ENCODE peak calls at places on chromosome 20, in ten cellular contexts. T is Right ventricle myocardium superior; O is stimulated activated CD4-positive, alpha-beta T cell treated with anti-CD3 and anti-CD28 coated beads, Interleukin-1b, Interleukin-23, amount 100 ng/mL, for 48 hours; S is COR-L47; E is hypothalamus; V is fibroblast of villous mesenchyme; X is effector CD4-positive, alpha-beta T cell; G is Calu3; U is germinal center; H is T-helper 17 cell. Q is an unnamed sample.

GRCh38 chr20:57040461-57040860 is 226.0 kb downstream of the BMP7 start:
- DNase-seq in T (no peak), O (no peak), S (no peak), E (no peak), V (no peak), X (no peak), G (no peak), U (no peak), H (no peak), Q (no peak)

GRCh38 chr20:2942439-2942838 is 69.2 kb downstream of the PTPRA start:
- DNase-seq in T (no peak), O (no peak), S (no peak), E (no peak), V (no peak), X (no peak), G (no peak), U (no peak), H (no peak), Q (no peak)

GRCh38 chr20:63504642-63505041 is 5.8 kb upstream of the EEF1A2 start:
- DNase-seq in T (no peak), O (no peak), S (no peak), E (no peak), V (no peak), X (no peak), G (no peak), U (no peak), H (no peak), Q (no peak)

GRCh38 chr20:59945731-59946130 is 5.5 kb downstream of the FAM217B start:
- DNase-seq in T (no peak), O (no peak), S (no peak), E (no peak), V (no peak), X (no peak), G (no peak), U (no peak), H (no peak), Q (no peak)

GRCh38 chr20:63706852-63707557 is 771 bp downstream of the ARFRP1 start:
- DNase-seq in T (peak), O (peak), S (no peak), E (no peak), V (peak), X (peak), G (peak), U (peak), H (peak), Q (peak)

GRCh38 chr20:17029698-17030097 is 197.1 kb upstream of the PCSK2 start:
- DNase-seq in T (no peak), O (no peak), S (no peak), E (no peak), V (no peak), X (no peak), G (no peak), U (no peak), H (no peak), Q (no peak)

GRCh38 chr20:36861875-36862801 is 13.8 kb upstream of the TLDC2 start:
- DNase-seq in T (peak), O (no peak), S (peak), E (peak), V (peak), X (no peak), G (no peak), U (no peak), H (no peak), Q (peak)

GRCh38 chr20:63224272-63225081 is 8.5 kb upstream of the YTHDF1 start:
- DNase-seq in T (peak), O (no peak), S (peak), E (no peak), V (peak), X (no peak), G (peak), U (no peak), H (no peak), Q (peak)

GRCh38 chr20:63466250-63466825 is 6.1 kb downstream of the KCNQ2 start:
- DNase-seq in T (no peak), O (no peak), S (no peak), E (no peak), V (no peak), X (no peak), G (no peak), U (no peak), H (no peak), Q (no peak)

GRCh38 chr20:51493346-51493791 is 49.1 kb downstream of the NFATC2 start:
- DNase-seq in T (no peak), O (peak), S (no peak), E (no peak), V (no peak), X (peak), G (no peak), U (no peak), H (no peak), Q (no peak)

GRCh38 chr20:18831830-18832229 is 18.2 kb downstream of the SCP2D1 start:
- DNase-seq in T (no peak), O (no peak), S (no peak), E (no peak), V (peak), X (no peak), G (no peak), U (no peak), H (no peak), Q (peak)

GRCh38 chr20:15836634-15837033 is 736.6 kb downstream of the KIF16B start:
- DNase-seq in T (no peak), O (no peak), S (no peak), E (no peak), V (no peak), X (no peak), G (no peak), U (no peak), H (no peak), Q (no peak)

GRCh38 chr20:21503345-21503744 is 10.5 kb downstream of the NKX2-2 start:
- DNase-seq in T (no peak), O (peak), S (no peak), E (no peak), V (no peak), X (no peak), G (no peak), U (no peak), H (no peak), Q (no peak)

GRCh38 chr20:40861427-40862008 is 167.1 kb upstream of the TOP1 start:
- DNase-seq in T (no peak), O (no peak), S (no peak), E (no peak), V (no peak), X (no peak), G (no peak), U (no peak), H (no peak), Q (no peak)

GRCh38 chr20:11235058-11235457 is 561.3 kb upstream of the JAG1 start:
- DNase-seq in T (no peak), O (no peak), S (no peak), E (no peak), V (peak), X (no peak), G (no peak), U (no peak), H (no peak), Q (peak)

GRCh38 chr20:59515013-59515905 is 89.1 kb upstream of the PHACTR3 start:
- DNase-seq in T (peak), O (peak), S (peak), E (peak), V (peak), X (no peak), G (peak), U (no peak), H (no peak), Q (peak)

GRCh38 chr20:46568570-46569129 is 18.2 kb upstream of the OCSTAMP start:
- DNase-seq in T (peak), O (no peak), S (peak), E (peak), V (peak), X (no peak), G (peak), U (no peak), H (no peak), Q (peak)

GRCh38 chr20:48760403-48760889 is 67.4 kb downstream of the PREX1 start:
- DNase-seq in T (no peak), O (peak), S (no peak), E (no peak), V (peak), X (peak), G (peak), U (peak), H (peak), Q (no peak)

GRCh38 chr20:52484438-52484837 is 292.9 kb upstream of the ZFP64 start:
- DNase-seq in T (no peak), O (no peak), S (no peak), E (no peak), V (peak), X (no peak), G (no peak), U (no peak), H (no peak), Q (peak)

GRCh38 chr20:57317316-57317788 is 12.3 kb upstream of the SPO11 start:
- DNase-seq in T (no peak), O (no peak), S (no peak), E (no peak), V (no peak), X (no peak), G (no peak), U (no peak), H (no peak), Q (no peak)

GRCh38 chr20:19921349-19921793 is 95.8 kb upstream of the NAA20 start:
- DNase-seq in T (peak), O (no peak), S (no peak), E (no peak), V (no peak), X (no peak), G (no peak), U (no peak), H (no peak), Q (no peak)

GRCh38 chr20:23887856-23888255 is 8.3 kb upstream of the CST5 start:
- DNase-seq in T (no peak), O (no peak), S (no peak), E (no peak), V (no peak), X (no peak), G (no peak), U (no peak), H (no peak), Q (no peak)

GRCh38 chr20:56975838-56976237 is 290.6 kb downstream of the BMP7 start:
- DNase-seq in T (no peak), O (no peak), S (no peak), E (no peak), V (no peak), X (no peak), G (no peak), U (no peak), H (no peak), Q (no peak)

GRCh38 chr20:53608456-53609413 is 15.1 kb upstream of the ZNF217 start:
- DNase-seq in T (peak), O (peak), S (no peak), E (no peak), V (peak), X (no peak), G (no peak), U (no peak), H (no peak), Q (peak)

GRCh38 chr20:10795286-10796026 is 121.7 kb upstream of the JAG1 start:
- DNase-seq in T (no peak), O (no peak), S (no peak), E (no peak), V (peak), X (no peak), G (no peak), U (no peak), H (no peak), Q (peak)

GRCh38 chr20:62754991-62755356 is 41.3 kb upstream of the MRGBP start:
- DNase-seq in T (no peak), O (no peak), S (no peak), E (no peak), V (no peak), X (no peak), G (no peak), U (no peak), H (no peak), Q (no peak)

GRCh38 chr20:50305636-50306477 is 115.2 kb downstream of the CEBPB start:
- DNase-seq in T (peak), O (no peak), S (peak), E (no peak), V (peak), X (no peak), G (no peak), U (no peak), H (no peak), Q (peak)

GRCh38 chr20:57707320-57707719 is 2.5 kb downstream of the PMEPA1 start:
- DNase-seq in T (no peak), O (no peak), S (no peak), E (no peak), V (no peak), X (no peak), G (peak), U (no peak), H (no peak), Q (no peak)

GRCh38 chr20:51267679-51268078 is 244.8 kb upstream of the KCNG1 start:
- DNase-seq in T (no peak), O (no peak), S (no peak), E (no peak), V (no peak), X (no peak), G (no peak), U (no peak), H (no peak), Q (no peak)